ENCODE peak calls at places on chromosome 18, in eight cellular contexts. R, G, Z, Q, E, X, V and D are unnamed samples.

GRCh38 chr18:10023853-10024638 is 110.2 kb downstream of the VAPA start:
- DNase-seq in X (no peak), G (peak; percentile 83), E (no peak), Q (no peak), R (no peak), Z (no peak), V (no peak), D (no peak)

GRCh38 chr18:62720048-62720447 is 4.7 kb downstream of the PHLPP1 start:
- DNase-seq in E (no peak), X (no peak), V (no peak), R (no peak), Q (no peak), Z (no peak), G (no peak), D (no peak)

GRCh38 chr18:7566587-7567486 is at the start of gene PTPRM:
- DNase-seq in G (peak; percentile 41), Q (peak; percentile 22), V (peak; percentile 53), R (no peak), X (no peak), E (peak; percentile 94), Z (no peak), D (peak; percentile 83)

GRCh38 chr18:23857756-23858155 is 156.8 kb upstream of the TTC39C start:
- DNase-seq in G (no peak), Q (no peak), V (no peak), E (no peak), R (no peak), Z (no peak), X (no peak), D (peak; percentile 72)

GRCh38 chr18:9596257-9596656 is 18.1 kb downstream of the PPP4R1 start:
- DNase-seq in Q (no peak), R (no peak), E (no peak), V (no peak), Z (no peak), G (no peak), X (no peak), D (no peak)

GRCh38 chr18:74950479-74950878 is 258.5 kb downstream of the PTGR3 start:
- DNase-seq in R (no peak), V (no peak), E (no peak), Q (no peak), X (no peak), Z (no peak), G (no peak), D (no peak)

GRCh38 chr18:39840406-39840805 is 2114.6 kb upstream of the PIK3C3 start:
- DNase-seq in E (no peak), G (no peak), Q (no peak), X (no peak), V (no peak), R (no peak), Z (no peak), D (peak; percentile 42)

GRCh38 chr18:69763002-69763401 is 184.7 kb downstream of the CD226 start:
- DNase-seq in V (no peak), X (no peak), E (no peak), R (no peak), Z (no peak), Q (no peak), G (no peak), D (no peak)

GRCh38 chr18:57624988-57625387 is 3.4 kb upstream of the NARS1 start:
- DNase-seq in R (no peak), E (no peak), V (no peak), G (no peak), Q (no peak), X (no peak), Z (no peak), D (peak; percentile 69)

GRCh38 chr18:79521806-79522205 is 126.1 kb downstream of the NFATC1 start:
- DNase-seq in G (no peak), E (no peak), X (no peak), V (no peak), Z (no peak), R (no peak), Q (peak; percentile 18), D (no peak)

GRCh38 chr18:52070295-52070756 is 269.7 kb upstream of the DCC start:
- DNase-seq in Z (no peak), X (no peak), R (no peak), G (no peak), V (no peak), Q (no peak), E (no peak), D (no peak)

GRCh38 chr18:50011813-50012445 is 183.0 kb downstream of the MYO5B start:
- DNase-seq in Q (no peak), V (no peak), Z (no peak), R (no peak), G (no peak), E (no peak), X (no peak), D (peak; percentile 48)

GRCh38 chr18:61883547-61883946 is 9.3 kb downstream of the RNF152 start:
- DNase-seq in G (no peak), Z (no peak), R (no peak), E (no peak), X (no peak), V (no peak), Q (no peak), D (peak; percentile 76)

GRCh38 chr18:50659091-50660003 is 99.5 kb downstream of the MAPK4 start:
- DNase-seq in R (no peak), G (no peak), V (no peak), E (no peak), Z (no peak), Q (no peak), X (no peak), D (peak; percentile 46)

GRCh38 chr18:36769611-36770314 is 59.0 kb downstream of the TPGS2 start:
- DNase-seq in G (no peak), V (peak; percentile 32), E (peak; percentile 62), X (no peak), R (peak; percentile 1), Z (no peak), Q (no peak), D (peak; percentile 8)

GRCh38 chr18:73842795-73843394 is 304.7 kb downstream of the FBXO15 start:
- DNase-seq in R (no peak), E (peak; percentile 73), Q (no peak), V (peak; percentile 52), Z (no peak), X (no peak), G (peak; percentile 44), D (peak; percentile 69)

GRCh38 chr18:77899972-77900754 is 650.5 kb downstream of the GALR1 start:
- DNase-seq in X (no peak), Q (no peak), V (peak; percentile 67), E (peak; percentile 89), G (peak; percentile 77), R (peak; percentile 41), Z (no peak), D (no peak)

GRCh38 chr18:67478249-67478648 is 38.3 kb downstream of the DSEL start:
- DNase-seq in E (no peak), G (no peak), Q (no peak), R (no peak), X (no peak), V (no peak), Z (no peak), D (no peak)

GRCh38 chr18:48545690-48546365 is 7.0 kb downstream of the CTIF start:
- DNase-seq in E (peak; percentile 95), V (no peak), G (peak; percentile 34), R (no peak), Q (no peak), X (no peak), Z (no peak), D (peak; percentile 83)

GRCh38 chr18:22467760-22468553 is 50.2 kb upstream of the CTAGE1 start:
- DNase-seq in R (no peak), V (peak; percentile 7), Q (no peak), Z (no peak), E (no peak), X (no peak), G (no peak), D (peak; percentile 98)

GRCh38 chr18:41395695-41396094 is 559.3 kb upstream of the PIK3C3 start:
- DNase-seq in R (no peak), G (no peak), Z (no peak), X (no peak), Q (no peak), V (no peak), E (no peak), D (peak; percentile 61)

GRCh38 chr18:13216732-13217465 is 1.7 kb upstream of the LDLRAD4 start:
- DNase-seq in V (peak; percentile 61), Z (no peak), E (peak; percentile 75), R (peak; percentile 34), Q (no peak), G (peak; percentile 18), X (no peak), D (peak; percentile 14)

GRCh38 chr18:34978533-34978893 is 62.7 kb upstream of the MAPRE2 start:
- DNase-seq in G (no peak), R (no peak), E (no peak), V (no peak), Z (no peak), X (no peak), Q (no peak), D (no peak)

GRCh38 chr18:76209597-76209996 is 285.4 kb downstream of the ZNF516 start:
- DNase-seq in V (peak; percentile 19), G (no peak), E (no peak), Z (no peak), X (no peak), Q (no peak), R (no peak), D (peak; percentile 59)

GRCh38 chr18:57965246-57965645 is 78.8 kb upstream of the NEDD4L start:
- DNase-seq in E (no peak), Z (no peak), R (no peak), Q (no peak), V (no peak), X (no peak), G (no peak), D (no peak)

GRCh38 chr18:3554811-3555427 is 104.9 kb downstream of the TGIF1 start:
- DNase-seq in V (no peak), X (no peak), G (no peak), E (no peak), R (no peak), Z (no peak), Q (no peak), D (no peak)

GRCh38 chr18:59932401-59932800 is 32.6 kb downstream of the PMAIP1 start:
- DNase-seq in E (no peak), Q (no peak), R (no peak), Z (no peak), V (no peak), X (no peak), G (no peak), D (no peak)

GRCh38 chr18:26654173-26655009 is 106.0 kb upstream of the KCTD1 start:
- DNase-seq in R (no peak), E (no peak), V (no peak), Z (no peak), Q (no peak), X (no peak), G (no peak), D (peak; percentile 6)

GRCh38 chr18:74498712-74499629 is 2.8 kb downstream of the CNDP2 start:
- DNase-seq in R (peak; percentile 73), V (peak; percentile 91), Q (peak; percentile 86), G (no peak), Z (no peak), X (peak; percentile 52), E (no peak), D (peak; percentile 30)

GRCh38 chr18:50581517-50581916 is 21.6 kb downstream of the MAPK4 start:
- DNase-seq in V (no peak), G (no peak), E (no peak), Q (no peak), R (no peak), Z (no peak), X (no peak), D (no peak)

GRCh38 chr18:11005528-11005927 is 143.8 kb downstream of the PIEZO2 start:
- DNase-seq in E (peak; percentile 6), V (no peak), G (no peak), Z (no peak), R (no peak), Q (no peak), X (no peak), D (peak; percentile 70)